ENCODE peak calls at places on chromosomes 2 and 18, in five cellular contexts. U is endothelial cell of umbilical vein, I is left ventricle myocardium inferior, X is heart right ventricle, C is psoas muscle. S is an unnamed sample.
A peak's percentile ranks its signal among the peaks of the same experiment; 100 is the strongest.

GRCh38 chr2:63486861-63487290 is 101.4 kb downstream of the WDPCP start:
- DNase-seq in U (peak; percentile 6), I (no peak), X (no peak), C (no peak), S (no peak)

GRCh38 chr2:177772529-177772928 is 300.0 kb downstream of the PDE11A start:
- DNase-seq in U (peak; percentile 60), I (no peak), X (no peak), C (no peak), S (no peak)

GRCh38 chr18:2617974-2618373 is 37.6 kb upstream of the SMCHD1 start:
- DNase-seq in U (no peak), I (no peak), X (no peak), C (no peak), S (no peak)

GRCh38 chr2:205800804-205801203 is 118.5 kb downstream of the NRP2 start:
- DNase-seq in U (peak; percentile 99), I (no peak), X (peak; percentile 34), C (no peak), S (no peak)

GRCh38 chr2:142415461-142415860 is 284.6 kb upstream of the LRP1B start:
- DNase-seq in U (no peak), I (no peak), X (no peak), C (no peak), S (no peak)

GRCh38 chr2:40455661-40456060 is 3.8 kb upstream of the SLC8A1 start:
- DNase-seq in U (no peak), I (no peak), X (no peak), C (no peak), S (peak; percentile 71)

GRCh38 chr2:8453904-8454302 is 228.0 kb upstream of the ID2 start:
- DNase-seq in U (no peak), I (no peak), X (no peak), C (no peak), S (no peak)

GRCh38 chr2:20184067-20184938 is 40.6 kb downstream of the SDC1 start:
- DNase-seq in U (no peak), I (peak; percentile 10), X (no peak), C (no peak), S (peak; percentile 80)

GRCh38 chr2:82879803-82880202 is 1579.3 kb downstream of the SUCLG1 start:
- DNase-seq in U (peak; percentile 3), I (no peak), X (no peak), C (no peak), S (no peak)

GRCh38 chr2:172323256-172323655 is 104.1 kb upstream of the ITGA6 start:
- DNase-seq in U (no peak), I (no peak), X (no peak), C (no peak), S (no peak)

GRCh38 chr18:34495434-34495833 is 214.7 kb upstream of the DTNA start:
- DNase-seq in U (no peak), I (no peak), X (no peak), C (no peak), S (no peak)

GRCh38 chr18:32688821-32689220 is 84.0 kb downstream of the KLHL14 start:
- DNase-seq in U (no peak), I (no peak), X (no peak), C (no peak), S (no peak)

GRCh38 chr18:49685231-49685942 is 123.5 kb downstream of the LIPG start:
- DNase-seq in U (peak; percentile 96), I (no peak), X (no peak), C (no peak), S (no peak)

GRCh38 chr2:219775506-219775905 is 148.1 kb downstream of the SLC4A3 start:
- DNase-seq in U (no peak), I (no peak), X (no peak), C (no peak), S (no peak)

GRCh38 chr2:82215212-82215611 is 1910.7 kb upstream of the LRRTM1 start:
- DNase-seq in U (no peak), I (no peak), X (no peak), C (no peak), S (no peak)

GRCh38 chr18:79988079-79988924 is at the start of gene TXNL4A:
- DNase-seq in U (peak; percentile 88), I (peak; percentile 88), X (peak; percentile 86), C (peak; percentile 89), S (peak; percentile 94)

GRCh38 chr18:58993260-58993659 is 128.6 kb downstream of the ZNF532 start:
- DNase-seq in U (peak; percentile 92), I (no peak), X (peak; percentile 47), C (no peak), S (no peak)

GRCh38 chr2:195721042-195721441 is 64.0 kb downstream of the SLC39A10 start:
- DNase-seq in U (no peak), I (no peak), X (no peak), C (no peak), S (no peak)

GRCh38 chr2:240502430-240503121 is 55.2 kb downstream of the ANKMY1 start:
- DNase-seq in U (no peak), I (no peak), X (no peak), C (no peak), S (peak; percentile 37)

GRCh38 chr2:221517362-221518121 is 54.6 kb downstream of the EPHA4 start:
- DNase-seq in U (peak; percentile 72), I (no peak), X (no peak), C (peak; percentile 37), S (peak; percentile 85)

GRCh38 chr18:79465392-79465991 is 69.8 kb downstream of the NFATC1 start:
- DNase-seq in U (peak; percentile 28), I (no peak), X (peak; percentile 35), C (no peak), S (no peak)

GRCh38 chr2:67476808-67477790 is 80.0 kb downstream of the ETAA1 start:
- DNase-seq in U (peak; percentile 68), I (no peak), X (no peak), C (no peak), S (no peak)

GRCh38 chr18:22710628-22711380 is 222.3 kb upstream of the RBBP8 start:
- DNase-seq in U (peak; percentile 60), I (peak; percentile 33), X (peak; percentile 49), C (peak; percentile 53), S (no peak)

GRCh38 chr2:130846686-130847375 is 10.1 kb downstream of the ARHGEF4 start:
- DNase-seq in U (no peak), I (no peak), X (no peak), C (no peak), S (no peak)

GRCh38 chr2:168136392-168136977 is 110.9 kb downstream of the STK39 start:
- DNase-seq in U (peak; percentile 57), I (no peak), X (no peak), C (no peak), S (no peak)

GRCh38 chr2:72144746-72145657 is 2.7 kb downstream of the CYP26B1 start:
- DNase-seq in U (peak; percentile 14), I (peak; percentile 48), X (peak; percentile 48), C (peak; percentile 54), S (no peak)

GRCh38 chr2:230934291-230935131 is 9.5 kb upstream of the GPR55 start:
- DNase-seq in U (no peak), I (no peak), X (no peak), C (no peak), S (peak; percentile 28)

DNA sequence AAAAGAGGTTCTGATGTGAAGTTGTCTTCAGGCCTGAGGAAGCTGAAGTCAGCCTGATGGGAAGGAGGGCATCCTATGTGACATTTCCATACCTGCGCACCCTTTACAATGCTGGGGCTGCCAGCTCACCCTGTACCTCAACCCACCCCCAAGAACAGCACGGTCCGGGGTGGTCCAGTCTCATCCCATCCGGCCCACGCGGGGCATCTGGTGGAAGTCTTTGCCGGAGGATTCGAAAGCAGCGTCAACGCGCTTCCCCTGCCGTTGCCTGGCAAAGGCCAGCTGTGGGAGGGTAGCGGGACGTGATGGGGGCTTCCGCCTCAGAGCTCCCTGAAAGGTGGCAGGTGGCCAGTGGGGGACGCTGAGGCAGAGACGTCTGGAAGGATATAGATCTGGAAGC is 113.6 kb upstream of the ANKRD30BL start:
- DNase-seq in U (no peak), I (no peak), X (no peak), C (no peak), S (no peak)
- H3K27ac ChIP-seq in U (no peak overlapping the region), I (no peak overlapping the region), X (no peak overlapping the region), C (no peak overlapping the region), S (no peak overlapping the region)

GRCh38 chr2:24259316-24259715 is 84.5 kb downstream of the FAM228A start:
- DNase-seq in U (peak; percentile 51), I (no peak), X (no peak), C (no peak), S (no peak)

GRCh38 chr2:24258718-24259117 is 83.9 kb downstream of the FAM228A start:
- DNase-seq in U (peak; percentile 55), I (no peak), X (no peak), C (no peak), S (no peak)

GRCh38 chr2:24265212-24265611 is 90.4 kb downstream of the FAM228A start:
- DNase-seq in U (no peak), I (no peak), X (no peak), C (no peak), S (no peak)

GRCh38 chr2:24261441-24261840 is 86.6 kb downstream of the FAM228A start:
- DNase-seq in U (peak; percentile 68), I (no peak), X (no peak), C (no peak), S (no peak)

GRCh38 chr2:24262571-24262970 is 87.7 kb downstream of the FAM228A start:
- DNase-seq in U (peak; percentile 36), I (no peak), X (no peak), C (no peak), S (no peak)
- H3K27ac ChIP-seq in U (no peak overlapping the region), I (no peak overlapping the region), X (no peak overlapping the region), C (no peak overlapping the region), S (no peak overlapping the region)

GRCh38 chr2:16662440-16662839 is 3.2 kb downstream of the CYRIA start:
- DNase-seq in U (peak; percentile 26), I (no peak), X (no peak), C (peak; percentile 62), S (no peak)
- H3K27ac ChIP-seq in U (no peak overlapping the region), I (no peak overlapping the region), X (no peak overlapping the region), C (no peak overlapping the region), S (no peak overlapping the region)

GRCh38 chr2:233131991-233132390 is 71.8 kb downstream of the INPP5D start:
- DNase-seq in U (no peak), I (no peak), X (no peak), C (no peak), S (no peak)

GRCh38 chr2:233133239-233133638 is 73.1 kb downstream of the INPP5D start:
- DNase-seq in U (no peak), I (no peak), X (no peak), C (no peak), S (no peak)

GRCh38 chr2:233129351-233129978 is 69.3 kb downstream of the INPP5D start:
- DNase-seq in U (peak; percentile 32), I (no peak), X (no peak), C (no peak), S (no peak)

GRCh38 chr2:233130481-233130970 is 70.4 kb downstream of the INPP5D start:
- DNase-seq in U (no peak), I (no peak), X (no peak), C (no peak), S (no peak)

GRCh38 chr2:233130024-233130423 is 69.9 kb downstream of the INPP5D start:
- DNase-seq in U (no peak), I (no peak), X (no peak), C (no peak), S (no peak)
- H3K27ac ChIP-seq in U (no peak overlapping the region), I (no peak overlapping the region), X (no peak overlapping the region), C (no peak overlapping the region), S (no peak overlapping the region)

DNA sequence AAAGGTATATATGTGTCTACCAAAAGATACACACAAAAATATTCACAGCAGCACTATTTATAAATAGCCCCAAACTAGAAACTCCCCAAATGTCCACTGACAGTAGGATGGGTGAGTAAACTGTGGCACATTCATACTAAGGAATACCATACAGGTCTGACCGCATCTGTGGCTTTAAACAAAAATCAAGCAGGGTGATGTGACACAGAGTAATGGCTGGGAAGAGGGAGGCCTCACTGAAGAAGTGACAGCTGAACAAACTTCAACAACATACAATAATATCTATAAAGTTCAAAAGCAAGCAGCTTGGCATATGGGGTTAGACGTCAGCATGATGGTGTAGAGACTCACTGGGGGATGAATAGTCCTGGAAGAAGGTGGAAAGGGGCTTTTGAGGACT is 115.1 kb upstream of the PPP1CB start:
- DNase-seq in U (no peak), I (no peak), X (no peak), C (no peak), S (no peak)
- H3K27ac ChIP-seq in U (no peak overlapping the region), I (peak overlapping the region; percentile 82), X (peak overlapping the region; percentile 91), C (peak overlapping the region; percentile 77), S (peak overlapping the region; percentile 80)

S was measured in lower lobe of right lung.